ENCODE peak calls at places on chromosomes 1 and 21, in five cellular contexts. I, K, G, C and Y are unnamed samples.

GRCh38 chr1:154614247-154614646 is 6.3 kb upstream of the ADAR start:
- DNase-seq in I (no peak), K (no peak), G (no peak), C (no peak), Y (peak)

GRCh38 chr21:21415741-21416140 is 417.5 kb downstream of the NCAM2 start:
- DNase-seq in I (no peak), K (no peak), G (no peak), C (no peak), Y (no peak)

GRCh38 chr21:39221282-39221996 is 38.2 kb upstream of the PSMG1 start:
- DNase-seq in I (no peak), K (no peak), G (no peak), C (no peak), Y (no peak)

GRCh38 chr1:116942344-116942743 is 32.6 kb downstream of the PTGFRN start:
- DNase-seq in I (no peak), K (no peak), G (no peak), C (no peak), Y (no peak)

GRCh38 chr1:175129997-175130648 is 62.5 kb downstream of the KIAA0040 start:
- DNase-seq in I (no peak), K (no peak), G (peak), C (no peak), Y (peak)

GRCh38 chr1:165924096-165924495 is 96.7 kb downstream of the UCK2 start:
- DNase-seq in I (no peak), K (no peak), G (no peak), C (no peak), Y (no peak)

GRCh38 chr1:246875041-246876026 is 56.4 kb downstream of the AHCTF1 start:
- DNase-seq in I (no peak), K (no peak), G (peak), C (no peak), Y (no peak)

GRCh38 chr1:13950637-13951036 is 250.6 kb downstream of the PRDM2 start:
- DNase-seq in I (no peak), K (no peak), G (no peak), C (no peak), Y (peak)

GRCh38 chr1:3548156-3548893 is 63.0 kb downstream of the MEGF6 start:
- DNase-seq in I (peak), K (no peak), G (peak), C (no peak), Y (no peak)

GRCh38 chr1:197544553-197544952 is 230.7 kb downstream of the DENND1B start:
- DNase-seq in I (no peak), K (no peak), G (no peak), C (no peak), Y (no peak)